ENCODE peak calls at places on chromosomes 1 and 21, in six cellular contexts. B is GM12878, W is K562, A is SK-N-SH, U is Panc1, O is H1. Z is an unnamed sample.

GRCh38 chr1:200771625-200772555 is 33.2 kb downstream of the CAMSAP2 start:
- DNase-seq in B (no peak), W (no peak), A (no peak), U (no peak), O (no peak), Z (peak)

GRCh38 chr21:20451051-20451450 is 547.2 kb upstream of the NCAM2 start:
- DNase-seq in B (no peak), W (no peak), A (no peak), U (no peak), O (no peak), Z (no peak)

GRCh38 chr1:207997486-207998268 is 86.8 kb upstream of the CD34 start:
- DNase-seq in B (no peak), W (peak), A (peak), U (peak), O (peak), Z (peak)

GRCh38 chr1:184755226-184756065 is 788 bp upstream of the EDEM3 start:
- DNase-seq in B (no peak), W (peak), A (peak), U (peak), O (no peak), Z (no peak)

GRCh38 chr1:16464917-16465625 is 24.5 kb downstream of the NECAP2 start:
- DNase-seq in B (no peak), W (no peak), A (no peak), U (no peak), O (no peak), Z (no peak)

GRCh38 chr1:53121319-53122172 is 20.9 kb downstream of the SLC1A7 start:
- DNase-seq in B (no peak), W (no peak), A (peak), U (no peak), O (no peak), Z (no peak)

GRCh38 chr1:34108269-34108668 is 56.8 kb downstream of the CSMD2 start:
- DNase-seq in B (no peak), W (no peak), A (no peak), U (no peak), O (no peak), Z (no peak)

GRCh38 chr1:175555266-175555665 is 188.1 kb downstream of the TNR start:
- DNase-seq in B (no peak), W (no peak), A (no peak), U (no peak), O (no peak), Z (no peak)

GRCh38 chr1:206895320-206895719 is 1.9 kb upstream of the IL24 start:
- DNase-seq in B (no peak), W (no peak), A (no peak), U (no peak), O (no peak), Z (no peak)

GRCh38 chr1:248596615-248597014 is 885 bp downstream of the OR2T10 start:
- DNase-seq in B (no peak), W (no peak), A (no peak), U (no peak), O (no peak), Z (no peak)

GRCh38 chr21:37206531-37206930 is 60.6 kb downstream of the VPS26C start:
- DNase-seq in B (no peak), W (no peak), A (no peak), U (no peak), O (no peak), Z (no peak)

GRCh38 chr21:38308785-38309119 is 52.0 kb downstream of the KCNJ15 start:
- DNase-seq in B (no peak), W (no peak), A (no peak), U (no peak), O (no peak), Z (no peak)

GRCh38 chr21:38310619-38311018 is 53.8 kb downstream of the KCNJ15 start:
- DNase-seq in B (no peak), W (no peak), A (no peak), U (no peak), O (no peak), Z (no peak)

GRCh38 chr21:38311765-38312164 is 55.0 kb downstream of the KCNJ15 start:
- DNase-seq in B (no peak), W (no peak), A (no peak), U (no peak), O (no peak), Z (no peak)

GRCh38 chr21:38312822-38313221 is 56.0 kb downstream of the KCNJ15 start:
- DNase-seq in B (no peak), W (no peak), A (no peak), U (no peak), O (no peak), Z (no peak)

DNA sequence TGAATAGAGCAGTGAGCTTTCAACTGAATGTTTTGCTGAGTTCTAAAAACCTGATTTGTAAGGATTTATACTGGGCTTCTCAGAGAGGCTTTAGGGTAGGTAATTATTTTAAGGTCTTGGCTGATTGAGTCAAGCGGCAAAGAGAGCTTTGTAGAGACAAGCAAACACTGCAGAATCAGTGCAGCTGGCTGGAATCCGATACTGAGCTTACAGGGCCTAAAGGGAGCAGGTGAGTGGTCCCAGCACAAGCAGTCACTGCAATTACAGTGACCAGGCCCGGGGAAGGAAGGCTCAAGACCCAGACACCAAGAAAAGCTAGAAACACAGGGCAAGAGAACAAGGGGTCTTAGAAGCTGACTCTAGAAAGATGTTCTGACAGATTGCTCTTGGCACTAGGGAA is 54.3 kb downstream of the KCNJ15 start:
- DNase-seq in B (no peak), W (no peak), A (no peak), U (no peak), O (no peak), Z (no peak)
- TF ChIP-seq SIN3A in B (no peak), W (no peak), A (no peak), U (no peak), O (no peak), Z (no peak)

GRCh38 chr1:216223521-216223920 is 199.7 kb downstream of the USH2A start:
- DNase-seq in B (no peak), W (no peak), A (no peak), U (no peak), O (no peak), Z (no peak)

GRCh38 chr1:216222302-216222701 is 200.9 kb downstream of the USH2A start:
- DNase-seq in B (no peak), W (no peak), A (no peak), U (no peak), O (no peak), Z (no peak)

GRCh38 chr1:216216304-216216703 is 206.9 kb downstream of the USH2A start:
- DNase-seq in B (no peak), W (no peak), A (no peak), U (no peak), O (no peak), Z (no peak)

GRCh38 chr1:216224233-216224632 is 199.0 kb downstream of the USH2A start:
- DNase-seq in B (no peak), W (no peak), A (no peak), U (no peak), O (no peak), Z (no peak)

GRCh38 chr1:216221260-216221700 is 202.0 kb downstream of the USH2A start:
- DNase-seq in B (peak), W (no peak), A (peak), U (peak), O (peak), Z (peak)
- TF ChIP-seq SIN3A in B (no peak), W (no peak), A (no peak), U (no peak), O (no peak), Z (no peak)

DNA sequence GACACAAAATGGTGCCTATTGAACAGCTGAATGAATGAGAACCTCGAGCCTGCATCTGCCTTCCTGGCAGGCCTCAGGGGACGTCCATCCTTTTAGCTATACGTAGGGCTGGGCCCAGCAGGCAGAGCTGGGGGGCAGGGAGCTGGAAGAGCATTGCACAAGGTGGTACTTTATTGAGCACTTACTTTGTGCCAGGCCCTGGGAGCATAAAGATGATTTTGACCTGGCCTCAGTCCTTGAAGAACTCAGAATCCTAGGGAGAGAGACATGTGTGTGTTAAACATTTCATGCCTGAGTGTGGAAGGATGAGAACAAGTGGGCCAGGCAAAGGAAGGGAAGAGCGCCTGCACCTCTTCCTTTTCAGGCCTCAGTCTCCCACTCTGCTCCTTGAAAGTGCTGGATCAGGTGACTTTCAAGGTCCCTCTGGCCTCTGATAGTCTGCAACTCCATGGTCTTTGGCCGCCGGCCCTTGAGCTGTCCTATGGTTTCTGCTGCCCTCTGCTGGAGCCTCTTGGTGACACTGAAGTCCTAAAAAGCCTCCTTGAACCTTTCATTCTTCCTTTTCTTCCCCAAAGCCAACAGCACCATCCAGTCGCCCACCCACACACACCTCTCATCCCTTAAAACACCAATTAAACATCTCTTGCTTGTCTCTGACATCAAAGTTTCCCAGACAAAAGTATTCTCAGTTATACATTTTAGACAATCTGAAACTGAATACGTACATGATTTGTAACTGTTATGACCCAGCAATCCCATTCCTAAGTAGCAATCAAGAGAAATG is 3.5 kb upstream of the PEAR1 start:
- DNase-seq in B (no peak), W (peak), A (peak), U (peak), O (peak), Z (peak)
- TF ChIP-seq SIN3A in B (no peak), W (no peak), A (peak), U (no peak), O (no peak), Z (no peak)

GRCh38 chr1:91314643-91315042 is 90.0 kb downstream of the HFM1 start:
- DNase-seq in B (no peak), W (no peak), A (no peak), U (no peak), O (no peak), Z (no peak)
- TF ChIP-seq SIN3A in B (no peak), W (no peak), A (no peak), U (no peak), O (no peak), Z (no peak)

Z was measured in HCT116.